ENCODE peak calls at places on chromosomes 4 and X, in four cellular contexts. K, G, P and Y are unnamed samples. For H3K9me3, the result is how much of the 10 kb centered on the place peaks cover.

GRCh38 chrX:1598876-1599790 is 7.7 kb downstream of the AKAP17A start:
- DNase-seq in P (peak), K (no peak), G (no peak), Y (no peak)

GRCh38 chr4:109645874-109646591 is 57.2 kb downstream of the CASP6 start:
- DNase-seq in G (no peak), P (no peak), K (no peak), Y (no peak)

GRCh38 chrX:29662759-29663503 is 552.4 kb upstream of the MAGEB2 start:
- DNase-seq in G (peak), K (no peak), P (no peak), Y (no peak)

GRCh38 chr4:8207314-8207713 is 8.2 kb downstream of the SH3TC1 start:
- DNase-seq in G (no peak), P (no peak), K (no peak), Y (no peak)

GRCh38 chrX:107826286-107827136 is 845 bp downstream of the MID2 start:
- DNase-seq in K (peak), G (peak), P (peak), Y (no peak)

GRCh38 chr4:47612116-47613023 is 127.3 kb downstream of the ATP10D start:
- DNase-seq in P (no peak), K (no peak), G (no peak), Y (no peak)

GRCh38 chrX:42143866-42144592 is 220.7 kb upstream of the CASK start:
- DNase-seq in G (no peak), P (no peak), K (no peak), Y (no peak)

GRCh38 chr4:7519638-7520373 is 85.1 kb upstream of the PSAPL1 start:
- DNase-seq in K (peak), G (no peak), P (no peak), Y (no peak)

GRCh38 chrX:79096339-79096638 is 48.2 kb upstream of the GPR174 start:
- DNase-seq in G (no peak), P (no peak), K (no peak), Y (no peak)

GRCh38 chr4:89703831-89704230 is 133.1 kb downstream of the SNCA start:
- DNase-seq in G (no peak), K (no peak), P (no peak), Y (no peak)

GRCh38 chrX:134139090-134139489 is 97.9 kb upstream of the CCDC160 start:
- DNase-seq in K (no peak), G (no peak), P (no peak), Y (no peak)
- H3K9me3 ChIP-seq in K (under half), G (under half), P (under half), Y (under half)

DNA sequence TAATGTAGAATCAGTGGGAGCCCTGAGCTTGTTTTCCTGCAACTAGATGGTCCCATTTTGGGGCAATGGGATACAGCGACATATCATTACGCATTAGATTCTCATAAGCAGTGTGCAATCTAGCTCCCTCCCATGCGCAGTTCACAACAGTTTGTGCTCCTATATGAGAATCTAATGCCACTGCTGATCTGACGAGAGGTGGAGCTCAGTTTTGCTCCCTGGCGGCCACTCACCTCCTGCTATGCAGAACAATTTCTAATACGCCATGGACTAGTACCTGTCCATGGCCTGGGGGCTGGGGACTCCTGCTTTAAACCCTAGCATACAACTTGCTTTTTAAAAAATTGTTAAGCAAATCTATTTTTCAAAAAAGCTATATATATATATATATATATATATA is 5.8 kb downstream of the ZXDA start:
- DNase-seq in G (no peak), P (no peak), K (no peak), Y (no peak)
- H3K9me3 ChIP-seq in G (under half), P (under half), K (under half), Y (under half)

DNA sequence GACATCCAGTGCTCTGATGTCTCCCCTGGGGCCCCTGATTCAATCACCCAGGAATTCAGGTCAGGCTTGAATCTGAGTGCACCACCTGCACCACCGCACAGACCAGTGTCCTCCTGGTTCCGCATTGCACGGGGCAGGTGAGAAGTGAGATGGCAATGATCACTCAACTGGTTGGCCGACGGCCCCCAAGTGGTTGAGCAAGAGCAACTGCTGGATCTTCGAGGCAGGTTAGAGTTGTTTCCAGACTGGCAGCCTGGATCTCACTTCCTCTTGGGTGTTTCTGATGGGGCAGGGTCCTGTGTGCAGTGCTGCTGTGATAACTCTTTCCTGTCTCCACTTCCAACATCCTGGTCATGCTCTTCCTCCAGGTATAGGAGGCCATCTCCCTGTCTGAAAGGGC is 50.4 kb downstream of the C4orf50 start:
- DNase-seq in G (no peak), K (no peak), P (no peak), Y (no peak)
- H3K9me3 ChIP-seq in G (under half), K (under half), P (under half), Y (under half)

DNA sequence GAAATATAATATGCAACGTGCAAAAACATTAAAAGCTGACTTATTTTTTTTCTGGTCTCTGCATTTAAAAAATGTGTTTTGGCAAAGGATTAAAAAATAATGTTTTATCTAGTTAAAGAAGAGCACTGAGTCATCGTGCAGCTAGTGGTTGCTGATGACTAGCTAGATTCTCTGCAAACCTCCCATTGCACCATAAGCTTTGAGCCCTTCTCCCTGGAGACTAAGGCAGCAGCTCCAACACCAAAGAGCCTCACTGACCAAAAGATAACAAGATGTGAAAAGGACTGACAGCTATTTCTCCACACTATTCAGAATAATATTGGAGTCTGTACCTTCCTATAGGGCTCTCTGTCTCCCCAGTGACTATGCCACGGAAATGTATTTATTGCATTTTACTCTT is 424.3 kb downstream of the SLITRK2 start:
- DNase-seq in K (no peak), G (no peak), P (no peak), Y (no peak)
- H3K9me3 ChIP-seq in K (under half), G (under half), P (under half), Y (under half)

DNA sequence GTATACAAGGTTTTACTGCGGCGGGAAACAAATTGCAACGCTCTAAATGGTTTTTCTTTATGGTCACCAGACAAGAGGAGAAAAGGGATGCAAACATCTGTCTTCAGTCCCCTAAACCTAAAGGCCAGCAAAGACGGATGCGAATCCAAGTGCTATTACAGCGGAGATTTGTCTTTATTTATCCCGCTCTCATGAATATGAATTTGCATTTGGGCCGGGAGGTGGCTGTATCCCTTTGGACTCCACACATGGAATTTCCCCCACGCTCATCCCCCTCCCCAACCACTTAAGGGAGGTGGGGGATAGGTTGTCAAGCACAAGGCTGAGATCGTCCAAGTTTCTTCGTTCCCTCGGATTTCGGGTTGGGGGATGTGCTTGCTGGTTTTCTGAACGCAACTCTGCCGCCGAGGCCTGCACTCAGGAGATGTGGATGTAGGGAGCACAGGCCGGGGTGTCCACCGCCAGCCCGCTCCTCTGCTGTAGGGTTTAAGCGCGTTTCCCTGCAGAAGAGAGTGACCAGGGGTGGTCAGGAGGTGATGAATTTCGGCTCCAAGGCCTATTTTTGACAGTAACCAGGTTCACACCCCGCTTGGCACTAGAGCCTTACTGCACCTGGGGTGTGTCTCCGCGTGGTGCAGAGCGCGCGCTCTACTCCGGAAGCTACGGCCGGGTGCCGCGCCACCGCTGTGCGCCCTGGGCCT is 2.2 kb upstream of the PHOX2B start:
- DNase-seq in K (peak), G (no peak), P (no peak), Y (no peak)
- H3K9me3 ChIP-seq in K (under half), G (under half), P (under half), Y (under half)

GRCh38 chr4:92255920-92256244 is 47.9 kb upstream of the GRID2 start:
- DNase-seq in P (no peak), K (no peak), G (no peak), Y (no peak)
- H3K9me3 ChIP-seq in P (under half), K (under half), G (under half), Y (under half)

DNA sequence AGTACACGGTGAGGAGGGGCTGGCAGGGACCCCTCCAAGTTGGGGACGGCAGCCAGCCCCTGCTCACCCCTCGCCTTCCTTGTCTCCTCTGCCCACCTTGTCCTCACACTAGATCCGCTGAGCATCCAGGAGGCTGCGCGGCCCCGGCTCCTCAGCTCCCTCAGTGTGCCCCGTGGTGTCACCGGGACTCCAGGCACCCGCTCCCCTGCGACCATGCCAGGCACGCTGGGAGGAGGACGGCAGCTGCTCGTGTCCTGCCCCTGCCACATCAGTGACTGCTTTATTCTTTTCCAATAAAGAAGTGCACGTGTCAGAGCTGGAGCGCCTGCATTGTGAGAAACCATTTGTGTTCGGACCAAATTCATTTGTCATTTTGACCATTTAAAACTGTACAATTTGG is 6.4 kb downstream of the FAM50A start:
- DNase-seq in K (no peak), G (no peak), P (no peak), Y (no peak)
- H3K9me3 ChIP-seq in K (under half), G (under half), P (under half), Y (under half)

GRCh38 chrX:43717161-43717560 is 61.1 kb downstream of the MAOA start:
- DNase-seq in K (no peak), G (no peak), P (no peak), Y (no peak)
- H3K9me3 ChIP-seq in K (under half), G (under half), P (under half), Y (under half)